ENCODE peak calls at places on chromosomes 11 and 22, in seven cellular contexts. M is keratinocyte, F is heart left ventricle, I is upper lobe of right lung, P is body of pancreas, V is cardiac muscle cell, U is IMR-90. W is an unnamed sample. For H3K27me3, the result is how much of the 10 kb centered on the place peaks cover.

GRCh38 chr11:116901211-116901610 is 63.8 kb upstream of the APOA1 start:
- DNase-seq in M (no peak), F (peak), I (no peak), P (no peak), V (no peak), U (no peak), W (no peak)

GRCh38 chr22:30386608-30386959 is 627 bp downstream of the RNF215 start:
- DNase-seq in M (no peak), F (no peak), I (no peak), P (no peak), V (no peak), U (no peak), W (no peak)

GRCh38 chr22:26903030-26903856 is 245.9 kb downstream of the MIAT start:
- DNase-seq in M (no peak), F (no peak), I (no peak), P (no peak), V (no peak), U (no peak), W (no peak)

GRCh38 chr11:30239025-30239424 is 8.2 kb downstream of the FSHB start:
- DNase-seq in M (no peak), F (no peak), I (no peak), P (no peak), V (no peak), U (no peak), W (no peak)

GRCh38 chr11:105862736-105863367 is 159.2 kb downstream of the MSANTD4 start:
- DNase-seq in M (no peak), F (no peak), I (no peak), P (peak), V (peak), U (peak), W (no peak)

GRCh38 chr11:113529606-113530005 is 54.4 kb upstream of the DRD2 start:
- DNase-seq in M (no peak), F (no peak), I (no peak), P (no peak), V (no peak), U (no peak), W (no peak)

GRCh38 chr11:108606495-108607160 is 13.1 kb upstream of the EXPH5 start:
- DNase-seq in M (no peak), F (no peak), I (no peak), P (no peak), V (no peak), U (peak), W (peak)

GRCh38 chr22:47206819-47207218 is 444.4 kb downstream of the TBC1D22A start:
- DNase-seq in M (no peak), F (no peak), I (no peak), P (no peak), V (no peak), U (no peak), W (no peak)

GRCh38 chr11:28966951-28967350 is 858.8 kb downstream of the METTL15 start:
- DNase-seq in M (no peak), F (no peak), I (no peak), P (no peak), V (no peak), U (peak), W (no peak)

GRCh38 chr11:35909866-35910265 is 34.0 kb upstream of the LDLRAD3 start:
- DNase-seq in M (no peak), F (no peak), I (no peak), P (no peak), V (no peak), U (no peak), W (no peak)

GRCh38 chr11:61056981-61057380 is 45.3 kb upstream of the CD5 start:
- DNase-seq in M (no peak), F (no peak), I (no peak), P (no peak), V (no peak), U (no peak), W (no peak)

GRCh38 chr11:66048525-66049313 is at the start of gene GAL3ST3:
- DNase-seq in M (no peak), F (no peak), I (no peak), P (no peak), V (no peak), U (no peak), W (no peak)

GRCh38 chr11:65258988-65259387 is 2.8 kb upstream of the POLA2 start:
- DNase-seq in M (no peak), F (no peak), I (no peak), P (no peak), V (no peak), U (no peak), W (no peak)

GRCh38 chr22:21102659-21103267 is 57.0 kb downstream of the LRRC74B start:
- DNase-seq in M (peak), F (peak), I (peak), P (peak), V (peak), U (peak), W (peak)

GRCh38 chr11:12832828-12833227 is 158.6 kb downstream of the TEAD1 start:
- DNase-seq in M (no peak), F (no peak), I (no peak), P (no peak), V (no peak), U (no peak), W (no peak)

GRCh38 chr11:80779907-80780615 is 1339.2 kb upstream of the TENM4 start:
- DNase-seq in M (no peak), F (no peak), I (no peak), P (no peak), V (no peak), U (no peak), W (no peak)

GRCh38 chr22:46674367-46674781 is 54.2 kb downstream of the GRAMD4 start:
- DNase-seq in M (no peak), F (peak), I (no peak), P (peak), V (no peak), U (no peak), W (no peak)

GRCh38 chr11:62851807-62852522 is 12.6 kb upstream of the WDR74 start:
- DNase-seq in M (no peak), F (no peak), I (no peak), P (no peak), V (no peak), U (no peak), W (no peak)

GRCh38 chr11:33899383-33900037 is 7.6 kb upstream of the LMO2 start:
- DNase-seq in M (no peak), F (peak), I (no peak), P (peak), V (peak), U (peak), W (peak)

GRCh38 chr22:45329536-45329936 is 19.8 kb downstream of the FAM118A start:
- DNase-seq in M (no peak), F (peak), I (no peak), P (peak), V (no peak), U (no peak), W (no peak)

GRCh38 chr11:92224394-92225205 is at the start of gene FAT3:
- DNase-seq in M (no peak), F (peak), I (peak), P (peak), V (peak), U (peak), W (no peak)

GRCh38 chr11:22449441-22449840 is 111.3 kb downstream of the SLC17A6 start:
- DNase-seq in M (no peak), F (no peak), I (no peak), P (no peak), V (peak), U (peak), W (no peak)

GRCh38 chr11:20029193-20029592 is 131.1 kb downstream of the DBX1 start:
- DNase-seq in M (no peak), F (no peak), I (no peak), P (no peak), V (no peak), U (no peak), W (no peak)

GRCh38 chr22:47308886-47309285 is 546.4 kb downstream of the TBC1D22A start:
- DNase-seq in M (no peak), F (no peak), I (no peak), P (no peak), V (no peak), U (no peak), W (no peak)

GRCh38 chr11:78344676-78345075 is 72.9 kb downstream of the GAB2 start:
- DNase-seq in M (no peak), F (no peak), I (no peak), P (no peak), V (no peak), U (no peak), W (no peak)

GRCh38 chr11:36306888-36307287 is 10.8 kb downstream of the PRR5L start:
- DNase-seq in M (no peak), F (no peak), I (no peak), P (no peak), V (peak), U (no peak), W (no peak)

GRCh38 chr11:18012314-18012905 is 437 bp downstream of the SERGEF start:
- DNase-seq in M (no peak), F (peak), I (no peak), P (peak), V (peak), U (peak), W (no peak)

GRCh38 chr11:1163911-1164735 is 6.4 kb downstream of the MUC5AC start:
- DNase-seq in M (no peak), F (no peak), I (peak), P (no peak), V (no peak), U (no peak), W (no peak)

GRCh38 chr11:13119361-13119760 is 110.2 kb downstream of the RASSF10 start:
- DNase-seq in M (no peak), F (no peak), I (no peak), P (no peak), V (no peak), U (peak), W (no peak)

GRCh38 chr11:4480577-4481539 is 1.6 kb upstream of the OR52K1 start:
- DNase-seq in M (peak), F (no peak), I (no peak), P (no peak), V (no peak), U (no peak), W (no peak)

DNA sequence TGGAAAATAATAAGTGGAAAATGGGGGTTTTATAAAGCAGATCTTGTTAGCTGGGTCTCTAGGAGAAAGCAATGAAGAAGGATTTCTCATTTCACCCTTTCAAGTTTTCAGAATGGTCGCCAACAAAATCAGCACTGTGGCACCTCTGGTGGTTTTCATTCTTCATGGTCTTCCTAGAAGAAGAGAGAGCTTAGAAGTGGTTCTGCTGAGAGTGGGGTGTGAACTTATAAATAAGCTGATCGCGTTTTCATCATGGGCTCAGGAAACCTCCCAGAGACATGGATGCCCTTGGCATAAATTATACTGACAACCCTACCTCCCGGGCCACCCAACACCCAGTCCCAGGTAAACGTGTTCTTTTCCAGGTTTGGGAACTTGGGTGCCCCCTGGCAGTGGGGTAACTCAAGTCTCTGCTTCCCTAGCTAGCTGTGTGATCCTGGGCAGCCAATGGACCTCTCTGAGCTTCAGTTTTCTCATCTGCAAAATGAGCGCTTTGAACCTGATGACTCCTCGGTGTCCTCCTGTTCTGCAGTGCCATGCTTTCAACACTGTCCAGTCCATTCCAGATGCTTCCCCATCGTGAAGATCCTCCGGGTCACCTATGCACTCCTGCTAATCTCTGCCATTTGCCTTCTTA is 72.6 kb upstream of the GRAMD1B start:
- DNase-seq in M (no peak), F (no peak), I (no peak), P (no peak), V (no peak), U (no peak), W (no peak)
- H3K4me3 ChIP-seq in M (no peak), F (peak), I (peak), P (no peak), V (peak), U (no peak), W (no peak)

GRCh38 chr11:71204748-71205664 is 47.4 kb downstream of the SHANK2 start:
- DNase-seq in M (no peak), F (no peak), I (no peak), P (no peak), V (no peak), U (no peak), W (no peak)
- TF ChIP-seq CTCF in M (no peak), F (no peak), I (no peak), P (no peak), V (no peak), U (no peak), W (no peak)

DNA sequence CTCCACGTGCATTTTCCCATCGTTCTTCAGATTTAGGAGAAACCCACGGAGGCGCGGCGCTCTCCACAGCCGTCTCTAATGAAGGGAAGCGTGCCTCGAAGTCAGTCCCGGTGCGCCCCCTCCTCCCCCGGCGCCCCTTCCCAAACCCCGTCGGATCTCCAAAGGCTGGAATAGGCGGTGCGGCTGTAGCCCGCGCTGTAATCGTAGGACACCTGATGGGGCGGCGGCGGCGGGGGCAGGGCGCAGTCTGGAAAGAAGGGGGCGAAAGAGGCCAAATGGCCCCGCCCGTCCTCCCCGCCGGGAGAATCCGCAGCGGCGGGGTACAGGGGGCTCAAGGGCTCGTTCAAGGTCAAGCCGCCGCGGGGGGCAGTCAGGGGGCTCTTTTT is 1.3 kb downstream of the FAM181B start:
- DNase-seq in M (no peak), F (no peak), I (no peak), P (no peak), V (no peak), U (no peak), W (no peak)
- H3K27me3 ChIP-seq in M (under half), F (half or more), I (half or more), P (under half), V (half or more), U (half or more), W (under half)

GRCh38 chr11:125624756-125625213 is at the start of gene CHEK1:
- DNase-seq in M (no peak), F (no peak), I (no peak), P (no peak), V (no peak), U (no peak), W (no peak)
- H3K4me3 ChIP-seq in M (peak), F (peak), I (peak), P (peak), V (peak), U (peak), W (peak)

GRCh38 chr22:50002791-50003190 is 9.8 kb downstream of the IL17REL start:
- DNase-seq in M (no peak), F (no peak), I (peak), P (no peak), V (peak), U (peak), W (no peak)
- TF ChIP-seq CTCF in M (no peak), F (no peak), I (no peak), P (no peak), V (no peak), U (no peak), W (no peak)

GRCh38 chr11:45332486-45332934 is 46.4 kb upstream of the SYT13 start:
- DNase-seq in M (no peak), F (no peak), I (no peak), P (peak), V (peak), U (peak), W (no peak)

GRCh38 chr11:45333506-45333971 is 47.4 kb upstream of the SYT13 start:
- DNase-seq in M (no peak), F (peak), I (no peak), P (peak), V (peak), U (peak), W (no peak)

GRCh38 chr11:45334410-45334809 is 48.3 kb upstream of the SYT13 start:
- DNase-seq in M (no peak), F (no peak), I (no peak), P (no peak), V (no peak), U (no peak), W (no peak)

GRCh38 chr11:45331839-45332485 is 45.8 kb upstream of the SYT13 start:
- DNase-seq in M (no peak), F (no peak), I (no peak), P (no peak), V (no peak), U (no peak), W (no peak)

GRCh38 chr11:45333023-45333422 is 46.9 kb upstream of the SYT13 start:
- DNase-seq in M (no peak), F (no peak), I (no peak), P (no peak), V (peak), U (no peak), W (no peak)
- H3K27me3 ChIP-seq in M (under half), F (under half), I (under half), P (under half), V (under half), U (under half), W (under half)

GRCh38 chr22:41300661-41301060 is 664 bp upstream of the ZC3H7B start:
- DNase-seq in M (no peak), F (no peak), I (no peak), P (no peak), V (no peak), U (no peak), W (no peak)
- H3K4me3 ChIP-seq in M (peak), F (peak), I (peak), P (no peak), V (peak), U (peak), W (peak)

GRCh38 chr22:23373601-23374000 is 193.3 kb downstream of the BCR start:
- DNase-seq in M (no peak), F (no peak), I (no peak), P (no peak), V (no peak), U (no peak), W (no peak)

GRCh38 chr22:23380230-23380573 is 199.9 kb downstream of the IGLL1 start:
- DNase-seq in M (no peak), F (no peak), I (no peak), P (no peak), V (no peak), U (no peak), W (no peak)

GRCh38 chr22:23375031-23375827 is 194.9 kb downstream of the BCR start:
- DNase-seq in M (no peak), F (no peak), I (no peak), P (no peak), V (no peak), U (no peak), W (no peak)

GRCh38 chr22:23377767-23378166 is 197.5 kb downstream of the BCR start:
- DNase-seq in M (no peak), F (no peak), I (no peak), P (no peak), V (no peak), U (no peak), W (no peak)

GRCh38 chr22:23376256-23376655 is 195.9 kb downstream of the BCR start:
- DNase-seq in M (no peak), F (no peak), I (no peak), P (no peak), V (peak), U (no peak), W (no peak)
- TF ChIP-seq CTCF in M (no peak), F (no peak), I (peak), P (no peak), V (peak), U (peak), W (peak)

W was measured in kidney epithelial cell.